ENCODE peak calls at places on chromosome 20, in four cellular contexts. One of them, this sample, is unnamed.

GRCh38 chr20:11195169-11195568 is 521.4 kb upstream of the JAG1 start:
- DNase-seq in mesendoderm: no peak
- DNase-seq in H1: no peak
- DNase-seq in H9: no peak
- DNase-seq in this sample: no peak

GRCh38 chr20:36311854-36312723 is 6.0 kb downstream of the DLGAP4 start:
- DNase-seq in mesendoderm: no peak
- DNase-seq in H1: no peak
- DNase-seq in H9: no peak
- DNase-seq in this sample: no peak

GRCh38 chr20:61846074-61846473 is 219.6 kb downstream of the TAF4 start:
- DNase-seq in mesendoderm: no peak
- DNase-seq in H1: no peak
- DNase-seq in H9: no peak
- DNase-seq in this sample: no peak

GRCh38 chr20:33127422-33128097 is 40.4 kb upstream of the BPIFA2 start:
- DNase-seq in mesendoderm: peak; percentile 40
- DNase-seq in H1: no peak
- DNase-seq in H9: no peak
- DNase-seq in this sample: no peak

GRCh38 chr20:51404297-51405060 is 138.0 kb downstream of the NFATC2 start:
- DNase-seq in mesendoderm: no peak
- DNase-seq in H1: no peak
- DNase-seq in H9: peak; percentile 29
- DNase-seq in this sample: no peak

GRCh38 chr20:63181226-63181625 is 34.7 kb downstream of the YTHDF1 start:
- DNase-seq in mesendoderm: no peak
- DNase-seq in H1: no peak
- DNase-seq in H9: no peak
- DNase-seq in this sample: no peak

GRCh38 chr20:8318999-8319614 is 187.0 kb downstream of the PLCB1 start:
- DNase-seq in mesendoderm: no peak
- DNase-seq in H1: no peak
- DNase-seq in H9: no peak
- DNase-seq in this sample: no peak

GRCh38 chr20:52614036-52614863 is 357.9 kb upstream of the TSHZ2 start:
- DNase-seq in mesendoderm: no peak
- DNase-seq in H1: no peak
- DNase-seq in H9: no peak
- DNase-seq in this sample: no peak

GRCh38 chr20:32474009-32474716 is 111.0 kb downstream of the NOL4L start:
- DNase-seq in mesendoderm: no peak
- DNase-seq in H1: no peak
- DNase-seq in H9: no peak
- DNase-seq in this sample: no peak

GRCh38 chr20:53748821-53749402 is 155.3 kb upstream of the ZNF217 start:
- DNase-seq in mesendoderm: no peak
- DNase-seq in H1: no peak
- DNase-seq in H9: no peak
- DNase-seq in this sample: peak; percentile 68

GRCh38 chr20:37397954-37398749 is 52.2 kb downstream of the SRC start:
- DNase-seq in mesendoderm: no peak
- DNase-seq in H1: no peak
- DNase-seq in H9: no peak
- DNase-seq in this sample: no peak

GRCh38 chr20:33276303-33277113 is 6.5 kb upstream of the BPIFB1 start:
- DNase-seq in mesendoderm: peak; percentile 18
- DNase-seq in H1: no peak
- DNase-seq in H9: peak; percentile 41
- DNase-seq in this sample: no peak

GRCh38 chr20:61877776-61878477 is 187.8 kb downstream of the TAF4 start:
- DNase-seq in mesendoderm: no peak
- DNase-seq in H1: no peak
- DNase-seq in H9: no peak
- DNase-seq in this sample: no peak

GRCh38 chr20:10603971-10604864 is 69.6 kb downstream of the JAG1 start:
- DNase-seq in mesendoderm: no peak
- DNase-seq in H1: no peak
- DNase-seq in H9: no peak
- DNase-seq in this sample: peak; percentile 94

GRCh38 chr20:13286600-13286999 is 65.5 kb downstream of the ISM1 start:
- DNase-seq in mesendoderm: no peak
- DNase-seq in H1: no peak
- DNase-seq in H9: no peak
- DNase-seq in this sample: no peak

GRCh38 chr20:23869520-23869919 is 10.0 kb downstream of the CST5 start:
- DNase-seq in mesendoderm: no peak
- DNase-seq in H1: no peak
- DNase-seq in H9: no peak
- DNase-seq in this sample: no peak

GRCh38 chr20:48797275-48797825 is 30.4 kb downstream of the PREX1 start:
- DNase-seq in mesendoderm: no peak
- DNase-seq in H1: peak; percentile 58
- DNase-seq in H9: no peak
- DNase-seq in this sample: no peak

GRCh38 chr20:31701591-31701990 is 21.1 kb downstream of the BCL2L1 start:
- DNase-seq in mesendoderm: no peak
- DNase-seq in H1: no peak
- DNase-seq in H9: no peak
- DNase-seq in this sample: no peak

GRCh38 chr20:64238115-64238825 is 17.3 kb upstream of the PCMTD2 start:
- DNase-seq in mesendoderm: no peak
- DNase-seq in H1: no peak
- DNase-seq in H9: no peak
- DNase-seq in this sample: no peak

DNA sequence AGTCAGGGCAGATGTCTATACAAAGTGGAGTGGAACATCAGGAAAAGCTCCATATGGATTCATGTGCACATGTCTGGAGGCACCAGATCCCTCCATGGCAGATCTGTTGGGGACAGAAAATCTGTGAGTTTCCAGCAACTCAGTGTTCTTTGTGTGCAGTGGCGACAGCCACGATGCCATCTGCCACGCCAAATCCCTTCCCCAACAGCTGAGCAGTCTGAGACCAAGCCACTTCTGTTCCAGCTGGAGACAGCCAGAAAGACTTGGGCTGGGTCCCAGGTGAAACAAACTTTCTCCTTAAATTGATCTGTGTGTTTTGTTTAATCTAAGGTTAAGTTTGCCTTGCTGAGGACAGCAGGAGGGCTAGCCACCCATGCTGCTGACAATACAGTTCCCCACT is 22.9 kb downstream of the FKBP1A start:
- DNase-seq in mesendoderm: no peak
- DNase-seq in H1: no peak
- DNase-seq in H9: no peak
- DNase-seq in this sample: no peak
- H3K27ac ChIP-seq in mesendoderm: no peak overlapping the region
- H3K27ac ChIP-seq in H1: no peak overlapping the region
- H3K27ac ChIP-seq in H9: no peak overlapping the region
- H3K27ac ChIP-seq in this sample: no peak overlapping the region

GRCh38 chr20:45340951-45341350 is 7.3 kb downstream of the SDC4 start:
- DNase-seq in mesendoderm: peak; percentile 64
- DNase-seq in H1: no peak
- DNase-seq in H9: peak; percentile 55
- DNase-seq in this sample: no peak
- H3K56ac ChIP-seq in mesendoderm: peak overlapping the region; percentile 92
- H3K56ac ChIP-seq in H1: no peak overlapping the region
- H3K56ac ChIP-seq in H9: no peak overlapping the region
- H3K56ac ChIP-seq in this sample: no peak overlapping the region

GRCh38 chr20:14984305-14984704 is 646.9 kb upstream of the FLRT3 start:
- DNase-seq in mesendoderm: no peak
- DNase-seq in H1: no peak
- DNase-seq in H9: no peak
- DNase-seq in this sample: no peak
- H3K27ac ChIP-seq in mesendoderm: no peak overlapping the region
- H3K27ac ChIP-seq in H1: no peak overlapping the region
- H3K27ac ChIP-seq in H9: no peak overlapping the region
- H3K27ac ChIP-seq in this sample: no peak overlapping the region

DNA sequence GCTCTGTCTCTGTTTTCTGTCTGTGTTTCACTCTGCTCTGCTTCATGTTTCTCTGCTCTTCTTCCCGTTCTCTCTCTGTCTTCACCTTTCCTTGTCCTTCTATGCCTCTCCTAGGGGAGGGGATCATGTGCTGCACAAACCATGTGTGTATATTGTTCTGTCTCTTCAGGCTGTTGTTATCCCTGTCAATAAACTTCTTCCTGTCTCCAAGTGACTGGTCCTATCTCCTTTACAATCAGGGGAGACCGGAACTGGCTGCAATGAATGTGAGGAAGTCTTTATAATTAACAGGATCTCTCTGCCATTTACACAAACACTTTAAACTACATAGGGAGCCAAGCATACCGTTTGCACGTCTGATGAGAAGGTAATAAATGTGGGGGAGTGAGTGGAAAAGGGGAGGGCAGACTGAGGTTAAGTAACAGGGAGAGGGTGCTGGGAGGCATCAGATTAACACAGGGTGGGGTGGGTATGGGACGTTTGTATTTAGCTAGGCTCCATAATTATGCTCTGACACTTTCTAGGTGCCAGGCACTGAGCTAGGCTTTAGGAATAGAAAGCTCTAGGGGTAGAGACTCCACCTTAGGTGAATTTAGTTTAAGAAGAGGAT is 626.1 kb downstream of the DHX35 start:
- DNase-seq in mesendoderm: peak; percentile 39
- DNase-seq in H1: no peak
- DNase-seq in H9: no peak
- DNase-seq in this sample: no peak
- H3K56ac ChIP-seq in mesendoderm: no peak overlapping the region
- H3K56ac ChIP-seq in H1: no peak overlapping the region
- H3K56ac ChIP-seq in H9: no peak overlapping the region
- H3K56ac ChIP-seq in this sample: no peak overlapping the region

DNA sequence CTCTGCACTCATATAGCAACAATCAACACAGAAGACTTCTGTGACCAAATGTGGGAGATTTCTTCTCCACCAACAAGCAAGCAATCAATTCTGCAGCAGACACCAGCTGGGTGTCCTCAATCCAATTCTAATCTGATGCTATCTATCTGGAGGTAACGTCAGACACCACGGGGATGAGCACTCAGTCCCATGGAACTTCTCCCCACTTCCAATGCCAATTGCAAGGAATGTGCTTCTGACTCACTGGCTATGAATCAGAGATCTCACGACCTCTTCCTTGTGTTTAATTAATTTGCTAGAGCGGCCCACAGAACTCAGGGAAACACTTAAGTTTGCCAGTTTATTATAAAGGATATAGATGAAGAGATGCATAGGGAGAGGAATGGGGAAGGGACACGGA is 103.5 kb upstream of the SIRPG start:
- DNase-seq in mesendoderm: peak; percentile 21
- DNase-seq in H1: no peak
- DNase-seq in H9: no peak
- DNase-seq in this sample: peak; percentile 94
- H3K27ac ChIP-seq in mesendoderm: no peak overlapping the region
- H3K27ac ChIP-seq in H1: no peak overlapping the region
- H3K27ac ChIP-seq in H9: no peak overlapping the region
- H3K27ac ChIP-seq in this sample: no peak overlapping the region

DNA sequence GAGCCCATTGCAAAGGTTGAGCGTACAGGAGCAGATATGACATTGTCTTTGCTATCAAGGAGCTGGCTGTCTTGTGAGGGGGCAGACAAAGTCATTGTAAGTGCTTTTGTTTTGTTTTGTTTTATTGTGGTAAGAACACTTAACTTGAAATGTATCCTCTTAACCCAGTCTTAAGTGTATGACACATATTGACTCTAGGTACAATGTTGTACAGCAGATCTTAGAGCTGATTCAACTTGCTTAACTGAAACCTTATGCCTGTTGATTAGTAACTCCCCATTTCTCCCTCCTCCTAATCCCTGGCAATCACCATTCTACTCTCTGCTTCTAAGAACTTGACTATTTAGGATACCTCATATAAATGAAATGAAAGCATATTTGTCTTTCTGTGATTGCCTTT is 429.0 kb downstream of the BMP2 start:
- DNase-seq in mesendoderm: no peak
- DNase-seq in H1: no peak
- DNase-seq in H9: no peak
- DNase-seq in this sample: no peak
- H3K56ac ChIP-seq in mesendoderm: no peak overlapping the region
- H3K56ac ChIP-seq in H1: no peak overlapping the region
- H3K56ac ChIP-seq in H9: no peak overlapping the region
- H3K56ac ChIP-seq in this sample: no peak overlapping the region

This sample was measured in IMR-90.